ENCODE peak calls at places on chromosomes 4 and X, in six cellular contexts. One of them, this sample, is unnamed.
A peak's percentile ranks its signal among the peaks of the same experiment; 100 is the strongest.

GRCh38 chrX:97322401-97322800 is 438.7 kb downstream of the RPA4 start:
- DNase-seq in naive thymus-derived CD8-positive, alpha-beta T cell: no peak
- DNase-seq in NCI-H345: no peak
- DNase-seq in renal cortical epithelial cell: peak; percentile 51
- DNase-seq in CD4-positive, alpha-beta T cell: no peak
- DNase-seq in DMS153: no peak
- DNase-seq in this sample: no peak

GRCh38 chrX:49175875-49176274 is 4.2 kb downstream of the PLP2 start:
- DNase-seq in CD4-positive, alpha-beta T cell: no peak
- DNase-seq in renal cortical epithelial cell: no peak
- DNase-seq in naive thymus-derived CD8-positive, alpha-beta T cell: no peak
- DNase-seq in NCI-H345: no peak
- DNase-seq in DMS153: no peak
- DNase-seq in this sample: no peak

GRCh38 chrX:55489315-55490009 is at the start of gene USP51:
- DNase-seq in DMS153: no peak
- DNase-seq in CD4-positive, alpha-beta T cell: no peak
- DNase-seq in naive thymus-derived CD8-positive, alpha-beta T cell: peak; percentile 13
- DNase-seq in NCI-H345: peak; percentile 52
- DNase-seq in renal cortical epithelial cell: peak; percentile 26
- DNase-seq in this sample: peak; percentile 24

GRCh38 chr4:102429553-102429952 is 71.6 kb upstream of the NFKB1 start:
- DNase-seq in CD4-positive, alpha-beta T cell: no peak
- DNase-seq in naive thymus-derived CD8-positive, alpha-beta T cell: no peak
- DNase-seq in DMS153: no peak
- DNase-seq in renal cortical epithelial cell: peak; percentile 89
- DNase-seq in NCI-H345: no peak
- DNase-seq in this sample: no peak

GRCh38 chr4:177484613-177485021 is 42.4 kb upstream of the AGA start:
- DNase-seq in DMS153: no peak
- DNase-seq in NCI-H345: no peak
- DNase-seq in renal cortical epithelial cell: peak; percentile 100
- DNase-seq in naive thymus-derived CD8-positive, alpha-beta T cell: no peak
- DNase-seq in CD4-positive, alpha-beta T cell: no peak
- DNase-seq in this sample: no peak

GRCh38 chr4:82458729-82459128 is 28.3 kb downstream of the ENOPH1 start:
- DNase-seq in CD4-positive, alpha-beta T cell: no peak
- DNase-seq in NCI-H345: no peak
- DNase-seq in DMS153: no peak
- DNase-seq in naive thymus-derived CD8-positive, alpha-beta T cell: no peak
- DNase-seq in renal cortical epithelial cell: no peak
- DNase-seq in this sample: no peak

GRCh38 chr4:1945912-1946311 is 62.9 kb downstream of the NELFA start:
- DNase-seq in DMS153: no peak
- DNase-seq in NCI-H345: no peak
- DNase-seq in naive thymus-derived CD8-positive, alpha-beta T cell: no peak
- DNase-seq in renal cortical epithelial cell: no peak
- DNase-seq in CD4-positive, alpha-beta T cell: no peak
- DNase-seq in this sample: no peak

GRCh38 chr4:94447754-94448411 is 3.9 kb upstream of the PDLIM5 start:
- DNase-seq in DMS153: no peak
- DNase-seq in naive thymus-derived CD8-positive, alpha-beta T cell: no peak
- DNase-seq in renal cortical epithelial cell: peak; percentile 83
- DNase-seq in CD4-positive, alpha-beta T cell: no peak
- DNase-seq in NCI-H345: no peak
- DNase-seq in this sample: no peak

GRCh38 chrX:96183843-96184242 is 500.8 kb upstream of the DIAPH2 start:
- DNase-seq in DMS153: no peak
- DNase-seq in NCI-H345: no peak
- DNase-seq in naive thymus-derived CD8-positive, alpha-beta T cell: no peak
- DNase-seq in CD4-positive, alpha-beta T cell: no peak
- DNase-seq in renal cortical epithelial cell: no peak
- DNase-seq in this sample: no peak

GRCh38 chr4:183437452-183437851 is 7.0 kb upstream of the CDKN2AIP start:
- DNase-seq in CD4-positive, alpha-beta T cell: no peak
- DNase-seq in DMS153: no peak
- DNase-seq in renal cortical epithelial cell: peak; percentile 74
- DNase-seq in naive thymus-derived CD8-positive, alpha-beta T cell: no peak
- DNase-seq in NCI-H345: no peak
- DNase-seq in this sample: no peak

GRCh38 chrX:68934922-68935321 is 106.1 kb downstream of the EFNB1 start:
- DNase-seq in NCI-H345: no peak
- DNase-seq in CD4-positive, alpha-beta T cell: no peak
- DNase-seq in DMS153: no peak
- DNase-seq in renal cortical epithelial cell: no peak
- DNase-seq in naive thymus-derived CD8-positive, alpha-beta T cell: no peak
- DNase-seq in this sample: no peak

GRCh38 chrX:22424141-22424915 is 151.6 kb downstream of the CBLL2 start:
- DNase-seq in CD4-positive, alpha-beta T cell: no peak
- DNase-seq in NCI-H345: no peak
- DNase-seq in naive thymus-derived CD8-positive, alpha-beta T cell: no peak
- DNase-seq in DMS153: no peak
- DNase-seq in renal cortical epithelial cell: no peak
- DNase-seq in this sample: no peak

GRCh38 chr4:153223935-153224334 is 19.7 kb downstream of the TRIM2 start:
- DNase-seq in CD4-positive, alpha-beta T cell: no peak
- DNase-seq in DMS153: peak; percentile 43
- DNase-seq in naive thymus-derived CD8-positive, alpha-beta T cell: no peak
- DNase-seq in renal cortical epithelial cell: peak; percentile 90
- DNase-seq in NCI-H345: no peak
- DNase-seq in this sample: no peak

GRCh38 chr4:15893967-15894366 is 44.6 kb downstream of the FGFBP1 start:
- DNase-seq in naive thymus-derived CD8-positive, alpha-beta T cell: no peak
- DNase-seq in DMS153: no peak
- DNase-seq in CD4-positive, alpha-beta T cell: no peak
- DNase-seq in NCI-H345: no peak
- DNase-seq in renal cortical epithelial cell: peak; percentile 99
- DNase-seq in this sample: no peak

GRCh38 chrX:138759217-138759943 is 47.9 kb upstream of the FGF13 start:
- DNase-seq in DMS153: no peak
- DNase-seq in renal cortical epithelial cell: no peak
- DNase-seq in CD4-positive, alpha-beta T cell: no peak
- DNase-seq in naive thymus-derived CD8-positive, alpha-beta T cell: no peak
- DNase-seq in NCI-H345: no peak
- DNase-seq in this sample: no peak

GRCh38 chr4:15139599-15139998 is 137.3 kb downstream of the CPEB2 start:
- DNase-seq in DMS153: no peak
- DNase-seq in NCI-H345: no peak
- DNase-seq in CD4-positive, alpha-beta T cell: no peak
- DNase-seq in renal cortical epithelial cell: no peak
- DNase-seq in naive thymus-derived CD8-positive, alpha-beta T cell: no peak
- DNase-seq in this sample: no peak

GRCh38 chr4:128387600-128388351 is 100.2 kb upstream of the PGRMC2 start:
- DNase-seq in renal cortical epithelial cell: peak; percentile 72
- DNase-seq in DMS153: no peak
- DNase-seq in CD4-positive, alpha-beta T cell: no peak
- DNase-seq in NCI-H345: no peak
- DNase-seq in naive thymus-derived CD8-positive, alpha-beta T cell: no peak
- DNase-seq in this sample: no peak

GRCh38 chrX:38657562-38657961 is 96.2 kb downstream of the TSPAN7 start:
- DNase-seq in renal cortical epithelial cell: no peak
- DNase-seq in CD4-positive, alpha-beta T cell: no peak
- DNase-seq in naive thymus-derived CD8-positive, alpha-beta T cell: no peak
- DNase-seq in NCI-H345: no peak
- DNase-seq in DMS153: no peak
- DNase-seq in this sample: no peak

This sample was measured in neural crest cell.